ENCODE peak calls at places on chromosomes 16 and 17, in nine cellular contexts. One of them, this sample, is unnamed.

GRCh38 chr17:29214215-29215146 is 32.2 kb upstream of the CRYBA1 start:
- DNase-seq in activated CD4-positive, alpha-beta T cell treated with anti-CD3 and anti-CD28 coated beads, Interleukin-2, amount 10 ng/mL, durations not matched to agents 7 days and 5 days: no peak
- DNase-seq in mammary epithelial cell: no peak
- DNase-seq in EL: no peak
- DNase-seq in ACHN: no peak
- DNase-seq in amygdala: no peak
- DNase-seq in stimulated activated CD8-positive, alpha-beta memory T cell treated with anti-CD3 and anti-CD28 coated beads, Interleukin-15, amount 100 ng/mL, for 48 hours: no peak
- DNase-seq in ELR: peak; percentile 22
- DNase-seq in T-helper 2 cell: no peak
- DNase-seq in this sample: no peak

GRCh38 chr17:82244413-82245140 is 15.7 kb downstream of the SLC16A3 start:
- DNase-seq in activated CD4-positive, alpha-beta T cell treated with anti-CD3 and anti-CD28 coated beads, Interleukin-2, amount 10 ng/mL, durations not matched to agents 7 days and 5 days: peak; percentile 46
- DNase-seq in mammary epithelial cell: no peak
- DNase-seq in EL: no peak
- DNase-seq in ACHN: peak; percentile 25
- DNase-seq in amygdala: peak; percentile 33
- DNase-seq in stimulated activated CD8-positive, alpha-beta memory T cell treated with anti-CD3 and anti-CD28 coated beads, Interleukin-15, amount 100 ng/mL, for 48 hours: no peak
- DNase-seq in ELR: peak; percentile 73
- DNase-seq in T-helper 2 cell: no peak
- DNase-seq in this sample: peak; percentile 53

GRCh38 chr17:40062347-40063033 is at the start of gene THRA:
- DNase-seq in activated CD4-positive, alpha-beta T cell treated with anti-CD3 and anti-CD28 coated beads, Interleukin-2, amount 10 ng/mL, durations not matched to agents 7 days and 5 days: peak; percentile 65
- DNase-seq in mammary epithelial cell: no peak
- DNase-seq in EL: peak; percentile 58
- DNase-seq in ACHN: peak; percentile 71
- DNase-seq in amygdala: peak; percentile 59
- DNase-seq in stimulated activated CD8-positive, alpha-beta memory T cell treated with anti-CD3 and anti-CD28 coated beads, Interleukin-15, amount 100 ng/mL, for 48 hours: no peak
- DNase-seq in ELR: peak; percentile 67
- DNase-seq in T-helper 2 cell: peak; percentile 60
- DNase-seq in this sample: peak; percentile 43

GRCh38 chr17:19307521-19307920 is 55.0 kb downstream of the B9D1 start:
- DNase-seq in activated CD4-positive, alpha-beta T cell treated with anti-CD3 and anti-CD28 coated beads, Interleukin-2, amount 10 ng/mL, durations not matched to agents 7 days and 5 days: no peak
- DNase-seq in mammary epithelial cell: no peak
- DNase-seq in EL: no peak
- DNase-seq in ACHN: no peak
- DNase-seq in amygdala: no peak
- DNase-seq in stimulated activated CD8-positive, alpha-beta memory T cell treated with anti-CD3 and anti-CD28 coated beads, Interleukin-15, amount 100 ng/mL, for 48 hours: no peak
- DNase-seq in ELR: no peak
- DNase-seq in T-helper 2 cell: no peak
- DNase-seq in this sample: no peak

GRCh38 chr17:5785867-5786509 is 201.7 kb upstream of the NLRP1 start:
- DNase-seq in activated CD4-positive, alpha-beta T cell treated with anti-CD3 and anti-CD28 coated beads, Interleukin-2, amount 10 ng/mL, durations not matched to agents 7 days and 5 days: no peak
- DNase-seq in mammary epithelial cell: peak; percentile 39
- DNase-seq in EL: peak; percentile 60
- DNase-seq in ACHN: peak; percentile 64
- DNase-seq in amygdala: no peak
- DNase-seq in stimulated activated CD8-positive, alpha-beta memory T cell treated with anti-CD3 and anti-CD28 coated beads, Interleukin-15, amount 100 ng/mL, for 48 hours: no peak
- DNase-seq in ELR: peak; percentile 76
- DNase-seq in T-helper 2 cell: no peak
- DNase-seq in this sample: peak; percentile 74

GRCh38 chr16:58345574-58346354 is 46.5 kb upstream of the GINS3 start:
- DNase-seq in activated CD4-positive, alpha-beta T cell treated with anti-CD3 and anti-CD28 coated beads, Interleukin-2, amount 10 ng/mL, durations not matched to agents 7 days and 5 days: no peak
- DNase-seq in mammary epithelial cell: no peak
- DNase-seq in EL: no peak
- DNase-seq in ACHN: peak; percentile 14
- DNase-seq in amygdala: no peak
- DNase-seq in stimulated activated CD8-positive, alpha-beta memory T cell treated with anti-CD3 and anti-CD28 coated beads, Interleukin-15, amount 100 ng/mL, for 48 hours: no peak
- DNase-seq in ELR: peak; percentile 37
- DNase-seq in T-helper 2 cell: no peak
- DNase-seq in this sample: no peak

GRCh38 chr16:78842950-78843349 is 743.5 kb downstream of the WWOX start:
- DNase-seq in activated CD4-positive, alpha-beta T cell treated with anti-CD3 and anti-CD28 coated beads, Interleukin-2, amount 10 ng/mL, durations not matched to agents 7 days and 5 days: no peak
- DNase-seq in mammary epithelial cell: no peak
- DNase-seq in EL: no peak
- DNase-seq in ACHN: no peak
- DNase-seq in amygdala: no peak
- DNase-seq in stimulated activated CD8-positive, alpha-beta memory T cell treated with anti-CD3 and anti-CD28 coated beads, Interleukin-15, amount 100 ng/mL, for 48 hours: no peak
- DNase-seq in ELR: no peak
- DNase-seq in T-helper 2 cell: no peak
- DNase-seq in this sample: no peak

GRCh38 chr17:70171159-70171558 is 1.8 kb downstream of the KCNJ2 start:
- DNase-seq in activated CD4-positive, alpha-beta T cell treated with anti-CD3 and anti-CD28 coated beads, Interleukin-2, amount 10 ng/mL, durations not matched to agents 7 days and 5 days: no peak
- DNase-seq in mammary epithelial cell: no peak
- DNase-seq in EL: no peak
- DNase-seq in ACHN: no peak
- DNase-seq in amygdala: no peak
- DNase-seq in stimulated activated CD8-positive, alpha-beta memory T cell treated with anti-CD3 and anti-CD28 coated beads, Interleukin-15, amount 100 ng/mL, for 48 hours: no peak
- DNase-seq in ELR: no peak
- DNase-seq in T-helper 2 cell: no peak
- DNase-seq in this sample: no peak

GRCh38 chr16:47045459-47045858 is 72.0 kb upstream of the DNAJA2 start:
- DNase-seq in activated CD4-positive, alpha-beta T cell treated with anti-CD3 and anti-CD28 coated beads, Interleukin-2, amount 10 ng/mL, durations not matched to agents 7 days and 5 days: no peak
- DNase-seq in mammary epithelial cell: no peak
- DNase-seq in EL: peak; percentile 14
- DNase-seq in ACHN: no peak
- DNase-seq in amygdala: no peak
- DNase-seq in stimulated activated CD8-positive, alpha-beta memory T cell treated with anti-CD3 and anti-CD28 coated beads, Interleukin-15, amount 100 ng/mL, for 48 hours: no peak
- DNase-seq in ELR: no peak
- DNase-seq in T-helper 2 cell: no peak
- DNase-seq in this sample: no peak

GRCh38 chr16:66382966-66383299 is 16.4 kb downstream of the CDH5 start:
- DNase-seq in activated CD4-positive, alpha-beta T cell treated with anti-CD3 and anti-CD28 coated beads, Interleukin-2, amount 10 ng/mL, durations not matched to agents 7 days and 5 days: no peak
- DNase-seq in mammary epithelial cell: peak; percentile 79
- DNase-seq in EL: peak; percentile 90
- DNase-seq in ACHN: peak; percentile 94
- DNase-seq in amygdala: no peak
- DNase-seq in stimulated activated CD8-positive, alpha-beta memory T cell treated with anti-CD3 and anti-CD28 coated beads, Interleukin-15, amount 100 ng/mL, for 48 hours: no peak
- DNase-seq in ELR: peak; percentile 96
- DNase-seq in T-helper 2 cell: no peak
- DNase-seq in this sample: peak; percentile 71

GRCh38 chr16:73101568-73101967 is 53.6 kb upstream of the ZFHX3 start:
- DNase-seq in activated CD4-positive, alpha-beta T cell treated with anti-CD3 and anti-CD28 coated beads, Interleukin-2, amount 10 ng/mL, durations not matched to agents 7 days and 5 days: no peak
- DNase-seq in mammary epithelial cell: no peak
- DNase-seq in EL: no peak
- DNase-seq in ACHN: no peak
- DNase-seq in amygdala: no peak
- DNase-seq in stimulated activated CD8-positive, alpha-beta memory T cell treated with anti-CD3 and anti-CD28 coated beads, Interleukin-15, amount 100 ng/mL, for 48 hours: no peak
- DNase-seq in ELR: no peak
- DNase-seq in T-helper 2 cell: no peak
- DNase-seq in this sample: no peak

GRCh38 chr17:76681222-76682137 is 29.3 kb downstream of the MXRA7 start:
- DNase-seq in activated CD4-positive, alpha-beta T cell treated with anti-CD3 and anti-CD28 coated beads, Interleukin-2, amount 10 ng/mL, durations not matched to agents 7 days and 5 days: peak; percentile 83
- DNase-seq in mammary epithelial cell: peak; percentile 48
- DNase-seq in EL: peak; percentile 62
- DNase-seq in ACHN: peak; percentile 60
- DNase-seq in amygdala: peak; percentile 25
- DNase-seq in stimulated activated CD8-positive, alpha-beta memory T cell treated with anti-CD3 and anti-CD28 coated beads, Interleukin-15, amount 100 ng/mL, for 48 hours: peak; percentile 46
- DNase-seq in ELR: peak; percentile 77
- DNase-seq in T-helper 2 cell: peak; percentile 39
- DNase-seq in this sample: peak; percentile 61

GRCh38 chr16:86016201-86016965 is 117.4 kb downstream of the IRF8 start:
- DNase-seq in activated CD4-positive, alpha-beta T cell treated with anti-CD3 and anti-CD28 coated beads, Interleukin-2, amount 10 ng/mL, durations not matched to agents 7 days and 5 days: peak; percentile 47
- DNase-seq in mammary epithelial cell: peak; percentile 34
- DNase-seq in EL: peak; percentile 49
- DNase-seq in ACHN: peak; percentile 52
- DNase-seq in amygdala: no peak
- DNase-seq in stimulated activated CD8-positive, alpha-beta memory T cell treated with anti-CD3 and anti-CD28 coated beads, Interleukin-15, amount 100 ng/mL, for 48 hours: no peak
- DNase-seq in ELR: peak; percentile 67
- DNase-seq in T-helper 2 cell: peak; percentile 25
- DNase-seq in this sample: peak; percentile 65

GRCh38 chr16:13992976-13993375 is 73.0 kb downstream of the ERCC4 start:
- DNase-seq in activated CD4-positive, alpha-beta T cell treated with anti-CD3 and anti-CD28 coated beads, Interleukin-2, amount 10 ng/mL, durations not matched to agents 7 days and 5 days: no peak
- DNase-seq in mammary epithelial cell: no peak
- DNase-seq in EL: no peak
- DNase-seq in ACHN: no peak
- DNase-seq in amygdala: no peak
- DNase-seq in stimulated activated CD8-positive, alpha-beta memory T cell treated with anti-CD3 and anti-CD28 coated beads, Interleukin-15, amount 100 ng/mL, for 48 hours: no peak
- DNase-seq in ELR: no peak
- DNase-seq in T-helper 2 cell: no peak
- DNase-seq in this sample: no peak